ENCODE peak calls at places on chromosomes 11 and 22, in seven cellular contexts. A is myocyte; S is Calu3; X is A549; E is activated CD4-positive, CD25-positive, alpha-beta regulatory T cell; G is NCI-H345; B is KBM-7. J is an unnamed sample.

GRCh38 chr11:48095779-48096470 is 115.6 kb downstream of the PTPRJ start:
- DNase-seq in E (no peak), S (no peak), B (no peak), X (no peak), G (no peak), A (peak; percentile 61), J (no peak)

GRCh38 chr11:15940462-15941205 is 415.7 kb downstream of the SOX6 start:
- DNase-seq in X (no peak), S (no peak), E (no peak), G (no peak), B (no peak), A (no peak), J (no peak)

GRCh38 chr11:67316882-67317364 is 13.6 kb downstream of the SSH3 start:
- DNase-seq in A (no peak), E (no peak), G (no peak), B (no peak), S (no peak), X (no peak), J (no peak)

GRCh38 chr11:63560506-63561179 is 2.5 kb downstream of the PLAAT2 start:
- DNase-seq in X (no peak), A (peak; percentile 94), S (peak; percentile 69), E (no peak), B (no peak), G (no peak), J (no peak)

GRCh38 chr11:45538363-45538762 is 127.1 kb downstream of the CHST1 start:
- DNase-seq in G (no peak), B (no peak), E (no peak), A (peak; percentile 54), X (no peak), S (no peak), J (no peak)

GRCh38 chr22:23509571-23510302 is 70.4 kb downstream of the IGLL1 start:
- DNase-seq in E (no peak), X (no peak), G (no peak), B (no peak), A (no peak), S (no peak), J (no peak)

GRCh38 chr11:71483689-71484088 is 30.7 kb downstream of the NADSYN1 start:
- DNase-seq in G (no peak), B (no peak), X (no peak), S (no peak), A (no peak), E (no peak), J (no peak)

GRCh38 chr22:48490513-48491411 is 1336.9 kb downstream of the BRD1 start:
- DNase-seq in S (no peak), B (no peak), A (no peak), G (no peak), E (no peak), X (peak; percentile 25), J (no peak)

GRCh38 chr11:71200761-71201160 is 51.6 kb downstream of the SHANK2 start:
- DNase-seq in B (no peak), S (no peak), E (no peak), G (no peak), X (no peak), A (peak; percentile 15), J (no peak)

GRCh38 chr11:65714433-65714832 is 2.4 kb downstream of the KAT5 start:
- DNase-seq in S (no peak), E (no peak), X (no peak), B (no peak), G (no peak), A (no peak), J (no peak)

GRCh38 chr11:66288138-66288865 is 641 bp downstream of the YIF1A start:
- DNase-seq in S (peak; percentile 25), G (no peak), E (no peak), B (no peak), A (peak; percentile 50), X (no peak), J (peak; percentile 39)

GRCh38 chr11:44911031-44911814 is 39.5 kb downstream of the TP53I11 start:
- DNase-seq in G (peak; percentile 85), E (peak; percentile 64), A (peak; percentile 88), B (peak; percentile 77), X (peak; percentile 82), S (peak; percentile 90), J (peak; percentile 61)

GRCh38 chr11:133441964-133442660 is 90.2 kb downstream of the OPCML start:
- DNase-seq in B (no peak), E (no peak), S (no peak), A (no peak), G (no peak), X (no peak), J (no peak)

GRCh38 chr11:111421251-111421650 is 42.2 kb upstream of the POU2AF1 start:
- DNase-seq in E (no peak), S (no peak), X (no peak), G (no peak), B (no peak), A (no peak), J (no peak)

GRCh38 chr11:68969386-68969785 is 11.4 kb downstream of the MRGPRD start:
- DNase-seq in G (no peak), A (no peak), X (no peak), B (no peak), E (no peak), S (no peak), J (no peak)

GRCh38 chr11:46308632-46309419 is 31.4 kb downstream of the CREB3L1 start:
- DNase-seq in S (peak; percentile 76), A (peak; percentile 69), X (peak; percentile 80), B (peak; percentile 66), G (peak; percentile 58), E (peak; percentile 26), J (peak; percentile 39)

GRCh38 chr11:62770778-62771143 is 435 bp upstream of the TAF6L start:
- DNase-seq in X (no peak), B (no peak), G (peak; percentile 50), S (no peak), E (no peak), A (no peak), J (peak; percentile 24)

GRCh38 chr11:927871-928270 is 2.2 kb downstream of the AP2A2 start:
- DNase-seq in B (no peak), E (no peak), S (no peak), G (no peak), X (no peak), A (no peak), J (no peak)

GRCh38 chr11:94243571-94244229 is 60.7 kb upstream of the IZUMO1R start:
- DNase-seq in G (no peak), X (no peak), A (peak; percentile 63), B (no peak), S (no peak), E (no peak), J (no peak)

GRCh38 chr11:46390331-46391171 is 1.0 kb downstream of the CHRM4 start:
- DNase-seq in E (no peak), X (no peak), G (no peak), S (no peak), B (no peak), A (no peak), J (no peak)

GRCh38 chr11:12318791-12319733 is 58.3 kb upstream of the PARVA start:
- DNase-seq in S (no peak), A (peak; percentile 36), B (no peak), X (no peak), G (peak; percentile 96), E (no peak), J (no peak)

GRCh38 chr11:46677991-46678740 is 22.3 kb downstream of the ARHGAP1 start:
- DNase-seq in B (no peak), S (no peak), A (no peak), X (peak; percentile 30), G (no peak), E (no peak), J (no peak)

GRCh38 chr11:8055836-8056526 is 25.0 kb upstream of the TUB start:
- DNase-seq in G (no peak), A (no peak), X (no peak), S (no peak), B (no peak), E (no peak), J (no peak)

GRCh38 chr11:100918551-100919500 is 210.8 kb downstream of the PGR start:
- DNase-seq in A (peak; percentile 23), X (peak; percentile 36), B (no peak), S (peak; percentile 24), E (no peak), G (peak; percentile 72), J (no peak)

GRCh38 chr11:13294771-13295579 is 17.4 kb downstream of the BMAL1 start:
- DNase-seq in A (no peak), B (no peak), E (no peak), S (no peak), G (peak; percentile 26), X (no peak), J (no peak)